ENCODE peak calls at places on chromosomes 12 and 14, in six cellular contexts. One of them, this sample, is unnamed.

GRCh38 chr12:92503029-92503931 is 199.5 kb upstream of the PLEKHG7 start:
- DNase-seq in stimulated activated CD4-positive, alpha-beta T cell treated with anti-CD3 and anti-CD28 coated beads, Interleukin-15, amount 100 ng/mL, for 1 hour: no peak
- DNase-seq in stomach: no peak
- DNase-seq in stimulated activated naive CD8-positive, alpha-beta T cell treated with anti-CD3 and anti-CD28 coated beads, Interleukin-15, amount 100 ng/mL, for 72 hours: peak
- DNase-seq in uterus: peak
- DNase-seq in HS-27A: no peak
- DNase-seq in this sample: no peak

GRCh38 chr14:55221186-55221585 is 29.8 kb upstream of the DLGAP5 start:
- DNase-seq in stimulated activated CD4-positive, alpha-beta T cell treated with anti-CD3 and anti-CD28 coated beads, Interleukin-15, amount 100 ng/mL, for 1 hour: no peak
- DNase-seq in stimulated activated naive CD8-positive, alpha-beta T cell treated with anti-CD3 and anti-CD28 coated beads, Interleukin-15, amount 100 ng/mL, for 72 hours: no peak
- DNase-seq in HS-27A: peak
- DNase-seq in stomach: no peak
- DNase-seq in uterus: no peak
- DNase-seq in this sample: no peak

GRCh38 chr12:47753021-47754001 is 5.4 kb downstream of the RAPGEF3 start:
- DNase-seq in uterus: peak
- DNase-seq in stimulated activated naive CD8-positive, alpha-beta T cell treated with anti-CD3 and anti-CD28 coated beads, Interleukin-15, amount 100 ng/mL, for 72 hours: no peak
- DNase-seq in HS-27A: no peak
- DNase-seq in stomach: peak
- DNase-seq in stimulated activated CD4-positive, alpha-beta T cell treated with anti-CD3 and anti-CD28 coated beads, Interleukin-15, amount 100 ng/mL, for 1 hour: no peak
- DNase-seq in this sample: no peak

GRCh38 chr14:102813691-102814090 is 36.4 kb downstream of the TRAF3 start:
- DNase-seq in stimulated activated naive CD8-positive, alpha-beta T cell treated with anti-CD3 and anti-CD28 coated beads, Interleukin-15, amount 100 ng/mL, for 72 hours: no peak
- DNase-seq in stomach: no peak
- DNase-seq in HS-27A: no peak
- DNase-seq in stimulated activated CD4-positive, alpha-beta T cell treated with anti-CD3 and anti-CD28 coated beads, Interleukin-15, amount 100 ng/mL, for 1 hour: no peak
- DNase-seq in uterus: no peak
- DNase-seq in this sample: no peak

GRCh38 chr12:615620-616019 is 47.6 kb downstream of the NINJ2 start:
- DNase-seq in uterus: no peak
- DNase-seq in stomach: no peak
- DNase-seq in stimulated activated CD4-positive, alpha-beta T cell treated with anti-CD3 and anti-CD28 coated beads, Interleukin-15, amount 100 ng/mL, for 1 hour: no peak
- DNase-seq in stimulated activated naive CD8-positive, alpha-beta T cell treated with anti-CD3 and anti-CD28 coated beads, Interleukin-15, amount 100 ng/mL, for 72 hours: no peak
- DNase-seq in HS-27A: no peak
- DNase-seq in this sample: no peak

GRCh38 chr14:81051547-81051946 is 96.1 kb downstream of the TSHR start:
- DNase-seq in stimulated activated naive CD8-positive, alpha-beta T cell treated with anti-CD3 and anti-CD28 coated beads, Interleukin-15, amount 100 ng/mL, for 72 hours: no peak
- DNase-seq in stomach: no peak
- DNase-seq in uterus: no peak
- DNase-seq in HS-27A: no peak
- DNase-seq in stimulated activated CD4-positive, alpha-beta T cell treated with anti-CD3 and anti-CD28 coated beads, Interleukin-15, amount 100 ng/mL, for 1 hour: no peak
- DNase-seq in this sample: no peak

GRCh38 chr14:94120667-94121335 is 8.6 kb downstream of the IFI27L2 start:
- DNase-seq in stomach: peak
- DNase-seq in stimulated activated naive CD8-positive, alpha-beta T cell treated with anti-CD3 and anti-CD28 coated beads, Interleukin-15, amount 100 ng/mL, for 72 hours: no peak
- DNase-seq in uterus: no peak
- DNase-seq in stimulated activated CD4-positive, alpha-beta T cell treated with anti-CD3 and anti-CD28 coated beads, Interleukin-15, amount 100 ng/mL, for 1 hour: no peak
- DNase-seq in HS-27A: no peak
- DNase-seq in this sample: no peak

GRCh38 chr14:22656945-22657711 is 13.0 kb upstream of the OR6J1 start:
- DNase-seq in stomach: no peak
- DNase-seq in HS-27A: no peak
- DNase-seq in stimulated activated CD4-positive, alpha-beta T cell treated with anti-CD3 and anti-CD28 coated beads, Interleukin-15, amount 100 ng/mL, for 1 hour: no peak
- DNase-seq in uterus: no peak
- DNase-seq in stimulated activated naive CD8-positive, alpha-beta T cell treated with anti-CD3 and anti-CD28 coated beads, Interleukin-15, amount 100 ng/mL, for 72 hours: no peak
- DNase-seq in this sample: no peak

GRCh38 chr12:95460105-95460504 is 13.8 kb upstream of the METAP2 start:
- DNase-seq in stimulated activated naive CD8-positive, alpha-beta T cell treated with anti-CD3 and anti-CD28 coated beads, Interleukin-15, amount 100 ng/mL, for 72 hours: no peak
- DNase-seq in stomach: no peak
- DNase-seq in stimulated activated CD4-positive, alpha-beta T cell treated with anti-CD3 and anti-CD28 coated beads, Interleukin-15, amount 100 ng/mL, for 1 hour: no peak
- DNase-seq in HS-27A: no peak
- DNase-seq in uterus: no peak
- DNase-seq in this sample: no peak

GRCh38 chr12:107826276-107826675 is 51.8 kb downstream of the ASCL4 start:
- DNase-seq in stomach: no peak
- DNase-seq in uterus: no peak
- DNase-seq in HS-27A: no peak
- DNase-seq in stimulated activated naive CD8-positive, alpha-beta T cell treated with anti-CD3 and anti-CD28 coated beads, Interleukin-15, amount 100 ng/mL, for 72 hours: no peak
- DNase-seq in stimulated activated CD4-positive, alpha-beta T cell treated with anti-CD3 and anti-CD28 coated beads, Interleukin-15, amount 100 ng/mL, for 1 hour: no peak
- DNase-seq in this sample: no peak

GRCh38 chr12:94941440-94941862 is 62.0 kb downstream of the NDUFA12 start:
- DNase-seq in stomach: no peak
- DNase-seq in stimulated activated naive CD8-positive, alpha-beta T cell treated with anti-CD3 and anti-CD28 coated beads, Interleukin-15, amount 100 ng/mL, for 72 hours: peak
- DNase-seq in stimulated activated CD4-positive, alpha-beta T cell treated with anti-CD3 and anti-CD28 coated beads, Interleukin-15, amount 100 ng/mL, for 1 hour: no peak
- DNase-seq in HS-27A: peak
- DNase-seq in uterus: peak
- DNase-seq in this sample: no peak

GRCh38 chr12:27334052-27334720 is 1.6 kb downstream of the BMAL2 start:
- DNase-seq in uterus: no peak
- DNase-seq in stomach: no peak
- DNase-seq in stimulated activated CD4-positive, alpha-beta T cell treated with anti-CD3 and anti-CD28 coated beads, Interleukin-15, amount 100 ng/mL, for 1 hour: no peak
- DNase-seq in HS-27A: no peak
- DNase-seq in stimulated activated naive CD8-positive, alpha-beta T cell treated with anti-CD3 and anti-CD28 coated beads, Interleukin-15, amount 100 ng/mL, for 72 hours: no peak
- DNase-seq in this sample: no peak

GRCh38 chr14:48814562-48814961 is 771.6 kb downstream of the RPS29 start:
- DNase-seq in stimulated activated CD4-positive, alpha-beta T cell treated with anti-CD3 and anti-CD28 coated beads, Interleukin-15, amount 100 ng/mL, for 1 hour: no peak
- DNase-seq in uterus: no peak
- DNase-seq in HS-27A: no peak
- DNase-seq in stimulated activated naive CD8-positive, alpha-beta T cell treated with anti-CD3 and anti-CD28 coated beads, Interleukin-15, amount 100 ng/mL, for 72 hours: no peak
- DNase-seq in stomach: no peak
- DNase-seq in this sample: no peak

GRCh38 chr12:49482095-49483051 is 56.5 kb upstream of the KCNH3 start:
- DNase-seq in stimulated activated CD4-positive, alpha-beta T cell treated with anti-CD3 and anti-CD28 coated beads, Interleukin-15, amount 100 ng/mL, for 1 hour: no peak
- DNase-seq in HS-27A: no peak
- DNase-seq in stimulated activated naive CD8-positive, alpha-beta T cell treated with anti-CD3 and anti-CD28 coated beads, Interleukin-15, amount 100 ng/mL, for 72 hours: no peak
- DNase-seq in uterus: no peak
- DNase-seq in stomach: no peak
- DNase-seq in this sample: no peak

GRCh38 chr12:130437555-130438242 is 100.0 kb downstream of the PIWIL1 start:
- DNase-seq in HS-27A: no peak
- DNase-seq in stomach: no peak
- DNase-seq in stimulated activated CD4-positive, alpha-beta T cell treated with anti-CD3 and anti-CD28 coated beads, Interleukin-15, amount 100 ng/mL, for 1 hour: no peak
- DNase-seq in stimulated activated naive CD8-positive, alpha-beta T cell treated with anti-CD3 and anti-CD28 coated beads, Interleukin-15, amount 100 ng/mL, for 72 hours: no peak
- DNase-seq in uterus: no peak
- DNase-seq in this sample: no peak

GRCh38 chr14:53793790-53794560 is 162.7 kb downstream of the BMP4 start:
- DNase-seq in HS-27A: no peak
- DNase-seq in stimulated activated naive CD8-positive, alpha-beta T cell treated with anti-CD3 and anti-CD28 coated beads, Interleukin-15, amount 100 ng/mL, for 72 hours: no peak
- DNase-seq in stimulated activated CD4-positive, alpha-beta T cell treated with anti-CD3 and anti-CD28 coated beads, Interleukin-15, amount 100 ng/mL, for 1 hour: no peak
- DNase-seq in stomach: no peak
- DNase-seq in uterus: no peak
- DNase-seq in this sample: no peak

GRCh38 chr12:54360717-54361456 is 3.4 kb downstream of the GPR84 start:
- DNase-seq in stomach: peak
- DNase-seq in HS-27A: peak
- DNase-seq in uterus: peak
- DNase-seq in stimulated activated CD4-positive, alpha-beta T cell treated with anti-CD3 and anti-CD28 coated beads, Interleukin-15, amount 100 ng/mL, for 1 hour: no peak
- DNase-seq in stimulated activated naive CD8-positive, alpha-beta T cell treated with anti-CD3 and anti-CD28 coated beads, Interleukin-15, amount 100 ng/mL, for 72 hours: no peak
- DNase-seq in this sample: peak

GRCh38 chr14:69263364-69263763 is 3.4 kb downstream of the GALNT16 start:
- DNase-seq in stimulated activated naive CD8-positive, alpha-beta T cell treated with anti-CD3 and anti-CD28 coated beads, Interleukin-15, amount 100 ng/mL, for 72 hours: no peak
- DNase-seq in HS-27A: peak
- DNase-seq in uterus: peak
- DNase-seq in stomach: no peak
- DNase-seq in stimulated activated CD4-positive, alpha-beta T cell treated with anti-CD3 and anti-CD28 coated beads, Interleukin-15, amount 100 ng/mL, for 1 hour: no peak
- DNase-seq in this sample: no peak

GRCh38 chr14:64800000-64800399 is 79.7 kb downstream of the SPTB start:
- DNase-seq in stomach: peak
- DNase-seq in stimulated activated CD4-positive, alpha-beta T cell treated with anti-CD3 and anti-CD28 coated beads, Interleukin-15, amount 100 ng/mL, for 1 hour: no peak
- DNase-seq in stimulated activated naive CD8-positive, alpha-beta T cell treated with anti-CD3 and anti-CD28 coated beads, Interleukin-15, amount 100 ng/mL, for 72 hours: no peak
- DNase-seq in uterus: no peak
- DNase-seq in HS-27A: no peak
- DNase-seq in this sample: peak

GRCh38 chr12:22529281-22530060 is 14.9 kb downstream of the C2CD5 start:
- DNase-seq in stimulated activated CD4-positive, alpha-beta T cell treated with anti-CD3 and anti-CD28 coated beads, Interleukin-15, amount 100 ng/mL, for 1 hour: no peak
- DNase-seq in uterus: no peak
- DNase-seq in stomach: no peak
- DNase-seq in stimulated activated naive CD8-positive, alpha-beta T cell treated with anti-CD3 and anti-CD28 coated beads, Interleukin-15, amount 100 ng/mL, for 72 hours: no peak
- DNase-seq in HS-27A: no peak
- DNase-seq in this sample: no peak

GRCh38 chr12:62861586-62861985 is 73.4 kb downstream of the PPM1H start:
- DNase-seq in stimulated activated naive CD8-positive, alpha-beta T cell treated with anti-CD3 and anti-CD28 coated beads, Interleukin-15, amount 100 ng/mL, for 72 hours: no peak
- DNase-seq in HS-27A: no peak
- DNase-seq in stimulated activated CD4-positive, alpha-beta T cell treated with anti-CD3 and anti-CD28 coated beads, Interleukin-15, amount 100 ng/mL, for 1 hour: no peak
- DNase-seq in stomach: no peak
- DNase-seq in uterus: no peak
- DNase-seq in this sample: no peak

GRCh38 chr12:96516472-96517417 is 27.4 kb downstream of the CFAP54 start:
- DNase-seq in HS-27A: peak
- DNase-seq in stimulated activated naive CD8-positive, alpha-beta T cell treated with anti-CD3 and anti-CD28 coated beads, Interleukin-15, amount 100 ng/mL, for 72 hours: peak
- DNase-seq in stomach: peak
- DNase-seq in stimulated activated CD4-positive, alpha-beta T cell treated with anti-CD3 and anti-CD28 coated beads, Interleukin-15, amount 100 ng/mL, for 1 hour: peak
- DNase-seq in uterus: peak
- DNase-seq in this sample: peak

This sample was measured in HCT116.